ENCODE peak calls at places on chromosomes 3 and 15, in four cellular contexts. L, P, E and G are unnamed samples. For H3K4me1, the result is how much of the 10 kb centered on the place peaks cover.

GRCh38 chr15:47517737-47518136 is 199.6 kb upstream of the SEMA6D start:
- DNase-seq in L (no peak), P (no peak), E (no peak), G (no peak)

GRCh38 chr15:27873825-27874224 is 225.3 kb downstream of the OCA2 start:
- DNase-seq in L (no peak), P (no peak), E (no peak), G (no peak)

GRCh38 chr3:170977911-170978310 is 48.6 kb downstream of the SLC2A2 start:
- DNase-seq in L (peak), P (no peak), E (no peak), G (no peak)

GRCh38 chr15:23690450-23690852 is 3.3 kb upstream of the NDN start:
- DNase-seq in L (no peak), P (peak), E (peak), G (peak)

GRCh38 chr3:36812240-36812639 is 47.9 kb upstream of the DCLK3 start:
- DNase-seq in L (no peak), P (no peak), E (no peak), G (peak)

GRCh38 chr3:59161048-59161447 is 111.2 kb upstream of the CFAP20DC start:
- DNase-seq in L (no peak), P (no peak), E (no peak), G (no peak)

GRCh38 chr3:131009698-131010097 is 16.9 kb downstream of the ASTE1 start:
- DNase-seq in L (no peak), P (no peak), E (no peak), G (no peak)

GRCh38 chr3:135803291-135803690 is 162.2 kb upstream of the PPP2R3A start:
- DNase-seq in L (no peak), P (no peak), E (no peak), G (no peak)

GRCh38 chr3:176357891-176358290 is 839.4 kb downstream of the TBL1XR1 start:
- DNase-seq in L (no peak), P (no peak), E (no peak), G (no peak)

GRCh38 chr3:176359211-176359610 is 838.1 kb downstream of the TBL1XR1 start:
- DNase-seq in L (no peak), P (no peak), E (peak), G (peak)

GRCh38 chr3:176362191-176362731 is 835.0 kb downstream of the TBL1XR1 start:
- DNase-seq in L (no peak), P (no peak), E (no peak), G (peak)
- H3K4me1 ChIP-seq in L (under half), P (under half), E (under half), G (under half)

GRCh38 chr15:78421241-78421994 is 16.6 kb upstream of the IREB2 start:
- DNase-seq in L (no peak), P (no peak), E (no peak), G (no peak)

GRCh38 chr15:78420766-78421165 is 17.2 kb upstream of the IREB2 start:
- DNase-seq in L (no peak), P (no peak), E (no peak), G (no peak)

GRCh38 chr15:78424673-78425072 is 13.3 kb upstream of the IREB2 start:
- DNase-seq in L (no peak), P (no peak), E (no peak), G (no peak)

GRCh38 chr15:78420220-78420619 is 17.8 kb upstream of the IREB2 start:
- DNase-seq in L (no peak), P (no peak), E (no peak), G (no peak)

GRCh38 chr15:78422571-78423340 is 15.3 kb upstream of the IREB2 start:
- DNase-seq in L (peak), P (peak), E (peak), G (peak)
- TF ChIP-seq REST in L (no peak), P (no peak), E (no peak), G (no peak)

DNA sequence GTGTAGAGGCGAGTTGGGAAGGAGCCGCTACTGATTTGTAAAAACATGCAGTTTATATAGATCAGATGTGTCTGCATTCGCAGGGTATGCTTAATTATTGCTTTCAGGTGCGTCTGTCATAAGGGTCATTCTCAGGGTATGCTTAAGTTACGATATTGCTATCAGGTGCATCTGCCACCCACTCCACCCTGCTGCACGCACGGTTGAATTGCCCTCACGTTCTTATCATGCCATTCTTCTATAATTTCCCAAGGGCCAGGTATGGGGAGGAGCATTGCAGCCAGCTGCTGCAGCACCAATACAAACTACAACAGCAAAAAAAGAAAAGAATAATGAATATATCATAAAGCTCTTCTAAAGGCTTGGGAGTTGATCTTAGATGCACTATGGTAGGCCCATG is 230.0 kb downstream of the KBTBD8 start:
- DNase-seq in L (no peak), P (no peak), E (no peak), G (no peak)
- H3K4me3 ChIP-seq in L (no peak), P (no peak), E (no peak), G (no peak)

GRCh38 chr3:45597166-45597565 is 2.6 kb downstream of the LIMD1 start:
- DNase-seq in L (no peak), P (no peak), E (no peak), G (no peak)
- H3K4me1 ChIP-seq in L (under half), P (half or more), E (under half), G (under half)

DNA sequence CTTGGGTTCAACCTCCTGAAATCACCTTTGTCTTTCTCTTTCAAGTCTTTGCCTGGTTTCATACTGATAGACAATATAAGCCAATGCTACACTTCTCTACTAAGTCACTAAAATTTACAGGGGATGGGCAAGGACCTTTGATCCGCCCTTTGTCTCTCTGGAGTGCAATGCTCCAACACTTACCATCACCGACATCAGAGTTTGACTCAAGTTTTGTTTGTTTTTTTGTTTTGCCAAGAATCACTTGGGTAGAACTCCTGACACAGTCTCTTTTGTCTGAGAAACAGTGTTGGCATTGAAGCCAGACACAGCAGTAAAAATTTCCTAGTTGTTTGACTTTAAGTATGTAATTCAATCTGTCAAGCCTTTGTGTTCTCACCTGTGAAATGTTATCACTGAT is 29.3 kb downstream of the NFKBIZ start:
- DNase-seq in L (no peak), P (no peak), E (no peak), G (no peak)
- TF ChIP-seq REST in L (no peak), P (no peak), E (no peak), G (no peak)

GRCh38 chr3:49855662-49856061 is 702 bp downstream of the TRAIP start:
- DNase-seq in L (no peak), P (no peak), E (no peak), G (no peak)
- H3K4me3 ChIP-seq in L (peak), P (peak), E (peak), G (peak)

GRCh38 chr3:102069211-102069662 is 219.9 kb downstream of the NFKBIZ start:
- DNase-seq in L (peak), P (no peak), E (no peak), G (no peak)
- H3K4me1 ChIP-seq in L (under half), P (under half), E (under half), G (under half)

GRCh38 chr3:183637106-183637486 is 1.7 kb downstream of the KLHL24 start:
- DNase-seq in L (no peak), P (no peak), E (no peak), G (no peak)

GRCh38 chr3:183636221-183637105 is 1.0 kb downstream of the KLHL24 start:
- DNase-seq in L (peak), P (peak), E (peak), G (peak)

GRCh38 chr3:183634707-183635106 is 716 bp upstream of the KLHL24 start:
- DNase-seq in L (no peak), P (no peak), E (no peak), G (no peak)

GRCh38 chr3:183635431-183636220 is at the start of gene KLHL24:
- DNase-seq in L (peak), P (peak), E (peak), G (peak)

DNA sequence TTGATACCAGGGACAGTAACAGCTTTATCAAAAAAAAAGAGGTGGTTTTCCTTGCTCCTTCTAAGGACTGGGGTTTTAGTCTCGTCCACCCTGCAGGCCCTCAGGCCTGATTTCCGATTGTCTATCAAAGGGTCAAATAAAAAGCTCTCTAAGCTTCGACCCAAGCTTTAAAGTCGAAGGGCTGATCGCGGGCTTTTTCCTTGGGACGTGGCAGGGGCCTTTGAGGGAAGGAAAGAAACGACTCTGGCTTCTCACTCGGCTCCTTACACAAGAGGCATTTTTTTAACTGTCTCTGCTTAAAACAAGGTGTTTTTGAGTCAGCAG is 354 bp upstream of the KLHL24 start:
- DNase-seq in L (no peak), P (no peak), E (no peak), G (peak)
- TF ChIP-seq REST in L (no peak), P (no peak), E (no peak), G (no peak)

GRCh38 chr3:1692428-1692827 is 406.2 kb upstream of the CNTN4 start:
- DNase-seq in L (no peak), P (no peak), E (no peak), G (no peak)
- H3K4me3 ChIP-seq in L (no peak), P (no peak), E (no peak), G (no peak)